ENCODE peak calls at places on chromosomes 11 and 22, in five cellular contexts. O is H1, E is mesenchymal stem cell, B is H9, R is neuronal stem cell. S is an unnamed sample. For H3K9me3, the result is how much of the 10 kb centered on the place peaks cover.

GRCh38 chr11:27968461-27968860 is 139.5 kb downstream of the KIF18A start:
- DNase-seq in O (no peak), E (no peak), B (no peak), R (no peak), S (no peak)

GRCh38 chr11:91996526-91996925 is 228.1 kb upstream of the FAT3 start:
- DNase-seq in O (no peak), E (no peak), B (no peak), R (no peak), S (peak)

GRCh38 chr22:37492428-37493344 is 6.5 kb upstream of the MFNG start:
- DNase-seq in O (peak), E (peak), B (peak), R (peak), S (peak)

GRCh38 chr11:60705895-60706294 is 6.5 kb downstream of the MS4A8 start:
- DNase-seq in O (no peak), E (no peak), B (no peak), R (no peak), S (no peak)

GRCh38 chr11:16977136-16978020 is 36.8 kb downstream of the PLEKHA7 start:
- DNase-seq in O (no peak), E (no peak), B (no peak), R (no peak), S (no peak)

GRCh38 chr11:75597636-75598035 is 35.6 kb downstream of the SERPINH1 start:
- DNase-seq in O (no peak), E (peak), B (peak), R (peak), S (no peak)

GRCh38 chr11:60762851-60763691 is 6.4 kb downstream of the MS4A15 start:
- DNase-seq in O (no peak), E (no peak), B (no peak), R (no peak), S (no peak)

GRCh38 chr11:3834349-3835099 is 6.2 kb downstream of the RHOG start:
- DNase-seq in O (no peak), E (no peak), B (no peak), R (no peak), S (no peak)

GRCh38 chr22:35322893-35323292 is 23.2 kb downstream of the TOM1 start:
- DNase-seq in O (no peak), E (no peak), B (no peak), R (no peak), S (no peak)

GRCh38 chr11:132674161-132674560 is 858.1 kb downstream of the OPCML start:
- DNase-seq in O (no peak), E (no peak), B (no peak), R (no peak), S (no peak)

GRCh38 chr22:42939941-42940653 is 74.9 kb downstream of the PACSIN2 start:
- DNase-seq in O (no peak), E (peak), B (no peak), R (no peak), S (no peak)

GRCh38 chr11:132858203-132858602 is 674.1 kb downstream of the OPCML start:
- DNase-seq in O (peak), E (peak), B (peak), R (no peak), S (no peak)

GRCh38 chr22:23513705-23514104 is 66.4 kb downstream of the IGLL1 start:
- DNase-seq in O (no peak), E (no peak), B (no peak), R (no peak), S (no peak)

GRCh38 chr22:23512348-23512705 is 67.8 kb downstream of the IGLL1 start:
- DNase-seq in O (no peak), E (no peak), B (no peak), R (no peak), S (no peak)

GRCh38 chr22:23514317-23515038 is 65.6 kb downstream of the IGLL1 start:
- DNase-seq in O (peak), E (no peak), B (peak), R (no peak), S (no peak)

GRCh38 chr22:23511627-23512347 is 68.3 kb downstream of the IGLL1 start:
- DNase-seq in O (no peak), E (no peak), B (no peak), R (no peak), S (no peak)

DNA sequence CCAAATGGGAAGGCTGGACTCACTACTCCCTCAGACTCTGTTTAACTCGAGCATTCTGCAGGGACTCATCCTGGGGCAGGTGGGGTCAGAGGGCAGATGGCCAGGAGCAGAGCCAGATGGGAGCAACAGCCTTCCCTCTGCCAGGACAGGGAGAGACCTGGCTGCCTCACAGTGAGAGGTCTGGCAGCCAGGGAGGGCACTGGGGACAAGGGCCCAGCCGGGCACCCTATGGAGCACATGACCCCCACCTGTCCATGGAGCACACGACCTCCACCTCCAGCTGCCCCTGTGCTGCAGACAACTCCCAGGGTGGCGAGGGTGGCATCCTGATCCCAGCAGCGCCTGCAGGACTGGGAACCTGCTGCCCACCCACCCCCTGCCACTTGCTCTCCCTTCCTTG is 67.4 kb downstream of the IGLL1 start:
- DNase-seq in O (no peak), E (no peak), B (no peak), R (no peak), S (no peak)
- H2BK12ac ChIP-seq in O (no peak), E (peak), B (no peak), R (no peak), S (no peak)

GRCh38 chr11:108034034-108034433 is 25.3 kb downstream of the CUL5 start:
- DNase-seq in O (no peak), E (peak), B (no peak), R (no peak), S (no peak)

GRCh38 chr11:108035690-108036089 is 27.0 kb downstream of the CUL5 start:
- DNase-seq in O (no peak), E (no peak), B (no peak), R (no peak), S (peak)

GRCh38 chr11:108034952-108035351 is 26.3 kb downstream of the CUL5 start:
- DNase-seq in O (no peak), E (no peak), B (no peak), R (no peak), S (no peak)

GRCh38 chr11:108037211-108037610 is 28.5 kb downstream of the CUL5 start:
- DNase-seq in O (no peak), E (peak), B (no peak), R (no peak), S (no peak)

GRCh38 chr11:108037636-108038035 is 28.9 kb downstream of the CUL5 start:
- DNase-seq in O (no peak), E (peak), B (no peak), R (no peak), S (peak)
- H4K91ac ChIP-seq in O (no peak), E (no peak), B (no peak), R (no peak), S (no peak)

DNA sequence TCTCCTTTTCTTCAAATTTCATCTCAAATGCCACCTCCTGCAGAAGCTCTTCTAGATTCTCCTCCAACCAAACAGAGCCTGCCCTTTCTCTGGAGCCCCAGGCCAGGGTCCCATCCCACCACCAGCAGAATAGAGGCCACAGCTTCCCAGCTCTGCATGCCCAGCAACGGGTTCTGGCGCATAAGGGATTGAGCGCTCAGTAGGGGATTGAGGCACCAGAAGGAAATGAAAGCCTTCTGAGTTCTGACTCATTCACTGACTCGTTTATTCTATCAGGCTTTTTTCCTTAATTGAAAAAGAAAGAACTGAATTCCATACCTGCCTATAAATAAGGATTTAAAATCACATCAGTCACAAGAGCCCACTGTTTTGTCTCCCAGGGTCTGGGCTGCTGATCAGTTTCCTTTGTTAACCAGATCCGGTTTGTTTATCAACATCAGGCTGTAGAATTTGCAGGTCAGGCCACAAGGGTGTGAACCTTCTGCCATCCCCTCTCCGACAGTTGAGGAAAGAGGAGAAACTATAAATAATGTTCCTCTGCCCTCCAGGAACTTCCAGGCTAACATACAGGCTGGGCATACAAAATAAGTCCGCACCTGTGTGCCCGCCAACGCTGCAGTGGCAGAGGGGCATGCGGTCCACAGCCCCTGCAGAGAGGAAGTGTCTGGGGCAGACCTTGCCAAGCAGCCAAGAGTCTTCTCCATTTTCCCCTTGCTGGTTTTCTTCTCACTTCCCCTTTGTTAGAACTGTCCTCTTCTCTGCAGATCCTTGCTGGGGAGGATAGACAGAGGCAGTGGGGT is 63.5 kb upstream of the PRDM11 start:
- DNase-seq in O (peak), E (no peak), B (no peak), R (no peak), S (no peak)
- H3K9me3 ChIP-seq in O (under half), E (under half), B (under half), R (under half), S (under half)

DNA sequence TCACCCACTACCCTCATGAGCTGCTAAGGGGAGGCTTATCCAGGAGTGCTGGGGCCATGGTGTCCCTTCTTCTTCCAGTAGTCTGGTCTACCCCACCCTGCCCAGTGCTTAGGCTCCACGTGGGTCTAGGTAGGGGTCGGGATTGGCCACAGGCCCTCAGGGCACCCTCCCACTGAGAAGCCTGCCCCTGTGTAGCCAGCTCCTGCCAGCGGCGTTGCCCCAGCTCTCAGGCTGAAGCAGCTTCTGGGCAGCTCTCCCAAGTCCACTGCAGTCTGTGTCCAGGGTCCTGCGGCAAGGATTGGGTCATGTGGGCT is 24.0 kb upstream of the RIC3 start:
- DNase-seq in O (no peak), E (no peak), B (peak), R (no peak), S (no peak)
- H2BK12ac ChIP-seq in O (no peak), E (no peak), B (no peak), R (no peak), S (no peak)

DNA sequence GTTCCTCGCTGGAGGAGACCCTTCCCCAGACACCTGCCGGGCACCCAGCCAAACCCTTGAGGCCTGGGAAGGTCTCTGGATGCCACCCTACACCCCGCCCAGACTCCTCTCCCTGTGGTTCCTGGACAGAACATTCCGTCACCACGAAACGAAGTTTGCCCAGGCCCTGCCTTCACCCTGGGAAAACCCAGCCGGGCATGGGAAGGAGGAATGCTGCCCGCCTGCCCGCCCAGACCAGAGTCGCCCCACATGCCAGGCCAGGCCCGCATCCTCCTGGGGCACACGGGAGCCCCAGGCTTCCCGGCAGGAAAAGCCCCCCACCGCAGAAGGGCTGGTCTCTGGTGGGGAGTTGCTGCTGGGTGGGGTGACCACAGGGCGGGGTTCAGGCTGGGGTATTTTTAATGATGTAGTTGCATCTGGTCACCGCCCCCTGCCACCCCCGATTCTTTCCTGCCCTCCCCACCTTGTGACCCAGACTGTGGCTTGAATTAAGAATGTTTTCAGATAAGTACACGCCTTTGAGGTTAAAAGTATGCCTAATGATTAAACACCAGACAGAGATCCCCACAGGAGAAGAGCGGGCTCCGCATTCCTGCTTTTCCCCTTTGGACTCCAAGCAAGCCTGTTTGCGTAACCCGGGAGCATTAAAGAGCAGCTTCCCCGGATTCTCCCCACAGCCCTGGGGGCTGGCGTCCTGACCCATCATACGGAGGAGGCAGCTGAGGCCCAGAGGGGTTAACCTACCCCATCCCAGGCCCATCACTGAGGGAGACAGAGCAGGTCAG is 44.6 kb upstream of the PPARA start:
- DNase-seq in O (no peak), E (peak), B (no peak), R (no peak), S (no peak)
- H4K91ac ChIP-seq in O (no peak), E (no peak), B (no peak), R (no peak), S (no peak)

S was measured in trophoblast cell.